ENCODE peak calls at places on chromosomes 3 and 15, in nine cellular contexts. Z is Panc1, B is osteoblast, T is hepatocyte, F is testis, I is right cardiac atrium, J is ovary, E is spleen, X is OCI-LY7. O is an unnamed sample.

GRCh38 chr3:122343654-122344053 is 18.6 kb downstream of the CSTA start:
- DNase-seq in Z (no peak), B (no peak), T (no peak), F (no peak), I (no peak), J (no peak), E (no peak), X (no peak), O (no peak)

GRCh38 chr15:80979538-80980200 is 9.9 kb downstream of the MESD start:
- DNase-seq in Z (no peak), B (no peak), T (no peak), F (no peak), I (no peak), J (no peak), E (no peak), X (no peak), O (no peak)

GRCh38 chr3:140540262-140540661 is 137.6 kb upstream of the TRIM42 start:
- DNase-seq in Z (no peak), B (no peak), T (no peak), F (no peak), I (no peak), J (no peak), E (no peak), X (peak), O (no peak)

GRCh38 chr15:89115547-89115946 is 27.3 kb downstream of the ABHD2 start:
- DNase-seq in Z (no peak), B (no peak), T (peak), F (no peak), I (no peak), J (no peak), E (no peak), X (peak), O (no peak)

GRCh38 chr15:88300018-88300549 is 43.5 kb upstream of the NTRK3 start:
- DNase-seq in Z (no peak), B (no peak), T (no peak), F (no peak), I (no peak), J (no peak), E (no peak), X (no peak), O (no peak)

GRCh38 chr3:170357920-170358854 is 672 bp downstream of the SKIL start:
- DNase-seq in Z (no peak), B (peak), T (peak), F (peak), I (peak), J (peak), E (peak), X (peak), O (no peak)

GRCh38 chr15:90340345-90340744 is 11.7 kb upstream of the ZNF774 start:
- DNase-seq in Z (no peak), B (no peak), T (peak), F (no peak), I (no peak), J (no peak), E (no peak), X (peak), O (no peak)

GRCh38 chr15:56869573-56869972 is 48.9 kb upstream of the TCF12 start:
- DNase-seq in Z (no peak), B (no peak), T (peak), F (peak), I (peak), J (no peak), E (no peak), X (peak), O (no peak)

GRCh38 chr3:59608356-59608755 is 558.5 kb upstream of the CFAP20DC start:
- DNase-seq in Z (no peak), B (no peak), T (no peak), F (no peak), I (no peak), J (no peak), E (no peak), X (no peak), O (no peak)

GRCh38 chr15:49421991-49422390 is 1.1 kb upstream of the FGF7 start:
- DNase-seq in Z (no peak), B (no peak), T (peak), F (peak), I (peak), J (peak), E (peak), X (peak), O (no peak)

GRCh38 chr15:98442901-98443300 is 205.4 kb upstream of the IGF1R start:
- DNase-seq in Z (no peak), B (no peak), T (no peak), F (no peak), I (no peak), J (no peak), E (no peak), X (no peak), O (no peak)

GRCh38 chr3:113013593-113013992 is 22.8 kb downstream of the GTPBP8 start:
- DNase-seq in Z (no peak), B (no peak), T (no peak), F (no peak), I (no peak), J (no peak), E (no peak), X (no peak), O (no peak)

GRCh38 chr15:52078876-52079700 is 33.5 kb downstream of the BCL2L10 start:
- DNase-seq in Z (no peak), B (peak), T (peak), F (peak), I (peak), J (peak), E (peak), X (peak), O (no peak)

GRCh38 chr3:15858547-15859506 is 61.0 kb upstream of the ANKRD28 start:
- DNase-seq in Z (no peak), B (no peak), T (peak), F (peak), I (peak), J (peak), E (peak), X (peak), O (no peak)

GRCh38 chr3:61360297-61360696 is 109.0 kb upstream of the FHIT start:
- DNase-seq in Z (no peak), B (no peak), T (no peak), F (no peak), I (no peak), J (no peak), E (no peak), X (no peak), O (no peak)

GRCh38 chr3:169772530-169772950 is 656 bp upstream of the MYNN start:
- DNase-seq in Z (peak), B (peak), T (peak), F (peak), I (peak), J (peak), E (no peak), X (peak), O (peak)

GRCh38 chr3:34011171-34012101 is 213.0 kb downstream of the PDCD6IP start:
- DNase-seq in Z (peak), B (no peak), T (no peak), F (no peak), I (no peak), J (no peak), E (no peak), X (peak), O (no peak)

GRCh38 chr3:140334530-140334929 is 343.3 kb upstream of the TRIM42 start:
- DNase-seq in Z (no peak), B (no peak), T (no peak), F (no peak), I (no peak), J (no peak), E (no peak), X (no peak), O (no peak)

GRCh38 chr15:70469651-70470555 is 293.5 kb downstream of the UACA start:
- DNase-seq in Z (no peak), B (no peak), T (no peak), F (no peak), I (peak), J (no peak), E (peak), X (no peak), O (no peak)

GRCh38 chr15:81235781-81236507 is 39.3 kb downstream of the IL16 start:
- DNase-seq in Z (no peak), B (peak), T (no peak), F (peak), I (peak), J (peak), E (no peak), X (no peak), O (no peak)

GRCh38 chr3:60617188-60617587 is 634.1 kb downstream of the FHIT start:
- DNase-seq in Z (no peak), B (no peak), T (no peak), F (no peak), I (no peak), J (no peak), E (no peak), X (no peak), O (no peak)

GRCh38 chr15:52164631-52165265 is 26.4 kb downstream of the GNB5 start:
- DNase-seq in Z (no peak), B (no peak), T (no peak), F (no peak), I (no peak), J (no peak), E (no peak), X (peak), O (no peak)

GRCh38 chr3:70990190-70990589 is 593.3 kb downstream of the FOXP1 start:
- DNase-seq in Z (no peak), B (no peak), T (no peak), F (no peak), I (no peak), J (no peak), E (no peak), X (peak), O (no peak)

GRCh38 chr3:70990723-70991122 is 592.8 kb downstream of the FOXP1 start:
- DNase-seq in Z (no peak), B (no peak), T (no peak), F (no peak), I (no peak), J (no peak), E (no peak), X (no peak), O (no peak)

GRCh38 chr3:70994644-70995043 is 588.9 kb downstream of the FOXP1 start:
- DNase-seq in Z (no peak), B (no peak), T (no peak), F (no peak), I (no peak), J (no peak), E (no peak), X (no peak), O (no peak)

GRCh38 chr3:70992131-70992530 is 591.4 kb downstream of the FOXP1 start:
- DNase-seq in Z (no peak), B (no peak), T (no peak), F (no peak), I (no peak), J (no peak), E (no peak), X (no peak), O (no peak)

DNA sequence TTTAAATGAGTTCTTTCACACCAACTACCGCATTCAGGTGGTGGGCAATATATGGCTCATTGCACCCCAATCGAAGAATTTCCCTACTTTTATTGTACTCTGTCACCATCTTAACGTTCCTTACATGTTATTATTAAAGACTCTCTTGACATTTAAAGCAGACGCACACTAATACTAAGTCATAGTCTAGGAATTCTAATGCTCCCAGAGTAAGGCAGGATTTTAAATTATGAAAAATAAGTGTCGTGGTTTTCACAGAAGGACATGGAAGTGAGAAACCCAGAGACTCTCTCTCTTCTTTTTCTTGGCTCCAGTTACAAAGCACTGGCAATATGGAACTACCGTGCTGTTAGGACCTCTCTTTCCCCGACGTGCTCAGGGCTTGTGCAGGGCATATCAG is 591.0 kb downstream of the FOXP1 start:
- DNase-seq in Z (no peak), B (no peak), T (no peak), F (no peak), I (no peak), J (no peak), E (no peak), X (no peak), O (no peak)
- H3K27ac ChIP-seq in Z (no peak), B (peak), T (no peak), F (no peak), I (no peak), J (no peak), E (no peak), X (no peak), O (no peak)

DNA sequence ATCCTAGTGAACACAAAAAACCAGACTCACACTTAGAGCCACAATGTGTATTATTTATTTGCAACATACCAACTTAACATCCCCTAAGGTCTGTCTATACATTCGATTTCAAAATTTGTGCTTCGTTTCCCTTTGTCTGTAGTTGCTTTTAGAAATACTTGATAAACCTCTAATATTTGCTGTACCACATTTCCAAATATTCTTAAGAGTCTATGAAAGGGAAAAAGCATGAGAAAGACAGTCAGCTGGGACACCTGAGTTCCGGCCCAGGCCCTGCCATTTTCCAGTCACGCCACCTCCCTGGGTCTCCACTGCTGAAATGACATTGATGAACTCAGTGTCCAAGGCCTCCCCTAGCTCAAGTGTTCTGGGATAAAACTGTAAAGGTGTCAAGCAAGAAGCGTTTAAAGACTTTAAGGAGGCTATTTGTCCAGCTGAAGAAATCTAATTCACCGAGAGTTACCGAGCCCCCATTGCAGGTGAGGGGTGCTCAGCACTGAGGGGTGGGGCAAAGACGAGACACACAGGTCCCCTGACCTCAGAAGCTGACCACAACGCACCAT is 26.6 kb downstream of the LRRC2 start:
- DNase-seq in Z (no peak), B (no peak), T (no peak), F (no peak), I (no peak), J (no peak), E (no peak), X (peak), O (no peak)
- H3K27ac ChIP-seq in Z (no peak), B (peak), T (no peak), F (no peak), I (no peak), J (no peak), E (peak), X (peak), O (no peak)

GRCh38 chr3:124850633-124851032 is 36.5 kb downstream of the ITGB5 start:
- DNase-seq in Z (no peak), B (no peak), T (no peak), F (peak), I (peak), J (no peak), E (no peak), X (no peak), O (no peak)
- H3K27ac ChIP-seq in Z (peak), B (peak), T (peak), F (peak), I (peak), J (no peak), E (no peak), X (no peak), O (no peak)

GRCh38 chr3:129688310-129688895 is 81.9 kb upstream of the PLXND1 start:
- DNase-seq in Z (no peak), B (no peak), T (peak), F (peak), I (peak), J (peak), E (no peak), X (no peak), O (no peak)

GRCh38 chr3:129687586-129688125 is 81.2 kb upstream of the PLXND1 start:
- DNase-seq in Z (no peak), B (no peak), T (no peak), F (no peak), I (no peak), J (no peak), E (no peak), X (no peak), O (no peak)

GRCh38 chr3:129684270-129684669 is 77.8 kb upstream of the PLXND1 start:
- DNase-seq in Z (no peak), B (no peak), T (no peak), F (no peak), I (no peak), J (no peak), E (no peak), X (no peak), O (no peak)

GRCh38 chr3:129689036-129689435 is 82.6 kb upstream of the PLXND1 start:
- DNase-seq in Z (no peak), B (no peak), T (no peak), F (no peak), I (no peak), J (no peak), E (no peak), X (no peak), O (no peak)

GRCh38 chr3:129686941-129687340 is 80.5 kb upstream of the PLXND1 start:
- DNase-seq in Z (no peak), B (no peak), T (peak), F (no peak), I (no peak), J (no peak), E (no peak), X (no peak), O (no peak)
- H3K27ac ChIP-seq in Z (no peak), B (no peak), T (no peak), F (peak), I (peak), J (no peak), E (no peak), X (no peak), O (no peak)

GRCh38 chr3:16881896-16882645 is 2.7 kb upstream of the PLCL2 start:
- DNase-seq in Z (no peak), B (no peak), T (no peak), F (no peak), I (peak), J (no peak), E (no peak), X (no peak), O (no peak)
- H3K27ac ChIP-seq in Z (no peak), B (no peak), T (peak), F (peak), I (peak), J (no peak), E (no peak), X (no peak), O (no peak)

GRCh38 chr15:95556866-95557225 is 773.7 kb upstream of the NR2F2 start:
- DNase-seq in Z (no peak), B (no peak), T (peak), F (peak), I (no peak), J (no peak), E (no peak), X (no peak), O (no peak)
- H3K27ac ChIP-seq in Z (no peak), B (peak), T (peak), F (peak), I (no peak), J (no peak), E (no peak), X (no peak), O (peak)

GRCh38 chr3:45646051-45646585 is 43.1 kb upstream of the SACM1L start:
- DNase-seq in Z (no peak), B (no peak), T (no peak), F (peak), I (no peak), J (no peak), E (no peak), X (no peak), O (no peak)
- H3K27ac ChIP-seq in Z (peak), B (peak), T (no peak), F (no peak), I (no peak), J (no peak), E (no peak), X (no peak), O (no peak)

GRCh38 chr3:22450785-22451400 is 699.9 kb upstream of the ZNF385D start:
- DNase-seq in Z (no peak), B (no peak), T (no peak), F (no peak), I (no peak), J (no peak), E (no peak), X (no peak), O (no peak)
- H3K27ac ChIP-seq in Z (no peak), B (no peak), T (peak), F (no peak), I (no peak), J (no peak), E (no peak), X (no peak), O (no peak)

O was measured in keratinocyte.